ENCODE peak calls at places on chromosomes 4 and X, in five cellular contexts. M, P, O, R and D are unnamed samples.

GRCh38 chrX:122641826-122642225 is 542.3 kb upstream of the GRIA3 start:
- DNase-seq in M (no peak), O (no peak), P (no peak), R (no peak), D (no peak)

GRCh38 chrX:77597511-77597910 is 150.3 kb downstream of the FGF16 start:
- DNase-seq in M (no peak), R (no peak), O (no peak), P (no peak), D (no peak)

GRCh38 chrX:36908801-36909403 is 99.3 kb upstream of the FAM47C start:
- DNase-seq in O (peak), M (no peak), R (peak), P (no peak), D (peak)

GRCh38 chr4:91025240-91026173 is 898.3 kb downstream of the CCSER1 start:
- DNase-seq in R (no peak), M (no peak), P (no peak), O (no peak), D (no peak)

GRCh38 chrX:130395341-130395740 is 6.4 kb upstream of the RBMX2 start:
- DNase-seq in O (no peak), M (no peak), P (no peak), R (no peak), D (peak)

GRCh38 chr4:68074397-68074796 is 55.3 kb downstream of the TMPRSS11F start:
- DNase-seq in O (no peak), P (no peak), R (peak), M (no peak), D (no peak)

GRCh38 chrX:16778993-16779392 is 7.3 kb upstream of the TXLNG start:
- DNase-seq in O (no peak), M (no peak), P (no peak), R (no peak), D (no peak)

GRCh38 chr4:3792813-3793212 is 26.6 kb downstream of the ADRA2C start:
- DNase-seq in P (peak), O (no peak), R (no peak), M (no peak), D (no peak)

GRCh38 chr4:105709081-105709450 is 482 bp downstream of the GSTCD start:
- DNase-seq in M (no peak), R (peak), P (no peak), O (no peak), D (peak)

GRCh38 chr4:146494143-146494542 is 27.6 kb downstream of the SLC10A7 start:
- DNase-seq in M (no peak), R (no peak), O (no peak), P (no peak), D (no peak)

GRCh38 chr4:151743894-151744293 is 16.9 kb downstream of the GATB start:
- DNase-seq in R (no peak), P (no peak), M (no peak), O (no peak), D (no peak)

GRCh38 chr4:7387925-7388324 is 46.8 kb downstream of the PSAPL1 start:
- DNase-seq in R (no peak), P (peak), O (no peak), M (peak), D (no peak)